ENCODE peak calls at places on chromosome 6, in seven cellular contexts. D, P, H, G, Q, M and L are unnamed samples.

GRCh38 chr6:159213401-159213800 is 44.2 kb downstream of the FNDC1 start:
- DNase-seq in D (no peak), P (no peak), H (peak), G (no peak), Q (no peak), M (no peak), L (no peak)

GRCh38 chr6:133392015-133392414 is 150.9 kb downstream of the EYA4 start:
- DNase-seq in D (no peak), P (no peak), H (no peak), G (no peak), Q (no peak), M (no peak), L (no peak)

GRCh38 chr6:106254636-106255035 is 70.9 kb downstream of the ATG5 start:
- DNase-seq in D (no peak), P (peak), H (peak), G (no peak), Q (no peak), M (no peak), L (no peak)

GRCh38 chr6:389622-390021 is 1.9 kb upstream of the IRF4 start:
- DNase-seq in D (no peak), P (no peak), H (no peak), G (no peak), Q (no peak), M (no peak), L (no peak)

GRCh38 chr6:144576871-144577270 is 291.7 kb downstream of the UTRN start:
- DNase-seq in D (no peak), P (no peak), H (no peak), G (no peak), Q (no peak), M (no peak), L (no peak)

GRCh38 chr6:57198926-57199636 is 23.0 kb downstream of the RAB23 start:
- DNase-seq in D (no peak), P (no peak), H (no peak), G (no peak), Q (no peak), M (no peak), L (no peak)

GRCh38 chr6:30793521-30794194 is 49.3 kb upstream of the IER3 start:
- DNase-seq in D (no peak), P (no peak), H (peak), G (no peak), Q (no peak), M (no peak), L (no peak)

GRCh38 chr6:157561929-157562810 is 181.2 kb downstream of the ZDHHC14 start:
- DNase-seq in D (no peak), P (no peak), H (no peak), G (no peak), Q (no peak), M (no peak), L (no peak)

GRCh38 chr6:133917781-133918180 is 28.9 kb downstream of the TCF21 start:
- DNase-seq in D (no peak), P (no peak), H (no peak), G (no peak), Q (no peak), M (no peak), L (no peak)

GRCh38 chr6:33192671-33193602 is 670 bp upstream of the COL11A2 start:
- DNase-seq in D (no peak), P (peak), H (peak), G (peak), Q (peak), M (no peak), L (no peak)

GRCh38 chr6:3352678-3353077 is 93.9 kb downstream of the PSMG4 start:
- DNase-seq in D (no peak), P (no peak), H (no peak), G (no peak), Q (no peak), M (no peak), L (no peak)

GRCh38 chr6:159101656-159102055 is 56.9 kb upstream of the TAGAP start:
- DNase-seq in D (peak), P (no peak), H (no peak), G (no peak), Q (no peak), M (peak), L (no peak)

GRCh38 chr6:63805808-63806572 is 170.4 kb downstream of the PHF3 start:
- DNase-seq in D (no peak), P (peak), H (peak), G (no peak), Q (no peak), M (no peak), L (no peak)